ENCODE peak calls at places on chromosomes 7 and 10, in four cellular contexts. H is GM12891, U is K562, W is H1. A is an unnamed sample.

GRCh38 chr10:5948999-5949759 is 28.2 kb downstream of the IL15RA start:
- DNase-seq in H (no peak), U (peak), W (peak), A (no peak)

GRCh38 chr7:130369110-130369711 is 11.1 kb upstream of the CPA1 start:
- DNase-seq in H (no peak), U (no peak), W (no peak), A (no peak)

GRCh38 chr10:118397391-118397790 is 55.3 kb upstream of the FAM204A start:
- DNase-seq in H (no peak), U (no peak), W (no peak), A (no peak)

GRCh38 chr7:102317231-102318059 is 30.8 kb downstream of the SH2B2 start:
- DNase-seq in H (peak), U (peak), W (no peak), A (no peak)

GRCh38 chr7:134991469-134992339 is 5.4 kb downstream of the AGBL3 start:
- DNase-seq in H (no peak), U (no peak), W (no peak), A (no peak)

GRCh38 chr10:5525581-5526271 is 965 bp downstream of the CALML3 start:
- DNase-seq in H (no peak), U (no peak), W (no peak), A (no peak)

GRCh38 chr7:82376739-82377138 is 66.8 kb downstream of the CACNA2D1 start:
- DNase-seq in H (no peak), U (no peak), W (no peak), A (no peak)

GRCh38 chr10:27504897-27505457 is 873 bp downstream of the RAB18 start:
- DNase-seq in H (no peak), U (no peak), W (no peak), A (no peak)

GRCh38 chr7:110994028-110994967 is 96.6 kb upstream of the LRRN3 start:
- DNase-seq in H (no peak), U (peak), W (no peak), A (no peak)

GRCh38 chr10:99674762-99675161 is 15.5 kb downstream of the ENTPD7 start:
- DNase-seq in H (no peak), U (no peak), W (no peak), A (no peak)

GRCh38 chr7:33685488-33685887 is 219.9 kb upstream of the BMPER start:
- DNase-seq in H (no peak), U (no peak), W (no peak), A (no peak)

GRCh38 chr10:44662002-44662401 is 249.1 kb upstream of the TMEM72 start:
- DNase-seq in H (no peak), U (no peak), W (no peak), A (no peak)

GRCh38 chr7:38070718-38071117 is 107.3 kb upstream of the STARD3NL start:
- DNase-seq in H (peak), U (peak), W (no peak), A (no peak)

GRCh38 chr7:43430412-43430811 is 152.5 kb upstream of the STK17A start:
- DNase-seq in H (no peak), U (no peak), W (no peak), A (no peak)

GRCh38 chr10:103716206-103717160 is 138.9 kb downstream of the SH3PXD2A start:
- DNase-seq in H (no peak), U (no peak), W (no peak), A (no peak)

GRCh38 chr10:119113805-119114732 is 10.2 kb downstream of the DENND10 start:
- DNase-seq in H (no peak), U (no peak), W (no peak), A (no peak)

GRCh38 chr10:44317856-44318255 is 67.0 kb downstream of the CXCL12 start:
- DNase-seq in H (no peak), U (no peak), W (no peak), A (no peak)

GRCh38 chr10:21525367-21526183 is at the start of gene SKIDA1:
- DNase-seq in H (no peak), U (peak), W (peak), A (no peak)
- TF ChIP-seq POLR2AphosphoS5 in H (no peak), U (peak), W (peak), A (no peak)

DNA sequence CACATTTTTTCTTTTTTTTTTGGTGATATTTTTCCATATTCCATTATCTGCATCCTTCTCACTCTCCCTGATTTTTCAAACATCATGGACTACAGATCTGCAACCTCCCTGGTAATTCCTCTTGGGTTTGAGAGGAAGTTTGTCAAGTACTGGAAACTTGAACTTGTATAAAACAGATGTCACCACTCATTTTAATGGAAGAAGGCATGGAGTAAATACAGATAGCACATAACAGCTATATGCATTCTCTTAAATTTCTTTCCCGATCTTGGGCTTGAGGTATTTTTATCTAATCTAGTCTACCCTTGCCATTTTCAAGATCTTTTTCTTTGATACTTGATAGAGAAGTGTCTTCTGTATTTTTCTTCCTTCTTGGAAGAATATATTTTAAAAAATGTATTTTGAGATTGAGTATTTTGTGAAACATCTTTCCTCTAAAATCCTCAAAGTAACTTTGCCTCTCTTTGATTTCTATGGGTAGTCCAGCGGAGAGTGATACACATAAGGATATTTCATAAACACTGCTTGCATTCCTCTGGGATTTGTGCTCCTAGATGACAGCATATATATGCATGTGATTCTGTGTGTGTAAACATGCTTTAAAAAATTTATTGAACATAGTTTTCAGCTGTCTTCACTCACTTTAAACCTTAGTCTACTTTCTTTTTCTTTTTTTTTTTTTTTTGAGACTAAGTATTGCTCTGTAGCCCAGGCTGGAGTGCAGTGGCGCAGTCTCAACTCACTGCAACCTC is 84.4 kb downstream of the KAT6B start:
- DNase-seq in H (no peak), U (no peak), W (no peak), A (no peak)
- TF ChIP-seq TAF1 in H (no peak), U (no peak), W (no peak), A (no peak)

GRCh38 chr7:112448891-112449290 is 1.4 kb upstream of the IFRD1 start:
- DNase-seq in H (no peak), U (no peak), W (no peak), A (no peak)

GRCh38 chr7:112452102-112452888 is 2.0 kb downstream of the IFRD1 start:
- DNase-seq in H (no peak), U (peak), W (peak), A (peak)

GRCh38 chr7:112449353-112449752 is 907 bp upstream of the IFRD1 start:
- DNase-seq in H (no peak), U (peak), W (no peak), A (no peak)

GRCh38 chr7:112449902-112450806 is at the start of gene IFRD1:
- DNase-seq in H (peak), U (peak), W (peak), A (peak)

GRCh38 chr7:112450807-112451661 is 774 bp downstream of the IFRD1 start:
- DNase-seq in H (peak), U (peak), W (peak), A (peak)
- TF ChIP-seq POLR2A in H (peak), U (no peak), W (peak), A (no peak)

DNA sequence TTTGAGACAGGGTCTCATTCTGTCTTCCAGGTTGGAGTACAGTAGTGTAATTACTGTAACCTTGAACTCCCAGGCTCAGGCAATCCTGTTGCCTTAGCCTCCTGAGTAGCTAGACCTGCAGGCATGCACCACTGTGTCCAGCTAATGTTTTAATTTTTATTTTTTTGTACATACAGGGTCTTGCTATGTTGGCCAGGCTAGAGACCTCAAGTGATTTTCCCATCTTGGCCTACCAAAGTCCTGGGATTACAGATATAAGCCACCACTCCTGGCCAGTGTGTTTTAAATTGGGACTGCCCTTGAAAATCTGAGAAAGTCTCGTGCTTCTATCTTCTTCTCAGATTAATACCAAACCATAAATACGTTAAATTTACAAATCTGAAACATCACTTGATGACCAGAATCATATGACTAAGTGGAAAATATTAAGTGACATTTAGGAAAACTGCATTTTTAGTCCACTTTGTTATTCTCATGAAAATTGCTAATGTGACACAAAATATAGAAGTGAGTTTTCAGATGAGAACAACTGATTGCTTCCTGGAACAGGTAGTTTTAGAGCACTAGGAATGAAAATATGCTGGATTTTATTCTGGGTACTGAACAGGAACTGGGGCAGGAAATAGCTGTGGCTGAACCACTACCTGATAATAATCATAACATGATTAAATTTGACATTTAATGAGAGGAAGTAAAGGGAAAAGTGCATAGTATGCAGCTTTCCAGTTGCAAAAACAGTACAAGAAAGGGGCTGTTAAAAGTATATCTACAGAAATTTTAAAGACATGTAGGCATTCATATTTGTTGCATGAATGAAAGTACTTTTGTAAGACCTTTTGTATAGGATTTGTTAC is 4.2 kb downstream of the PHTF2 start:
- DNase-seq in H (no peak), U (no peak), W (no peak), A (no peak)
- TF ChIP-seq POLR2AphosphoS5 in H (no peak), U (no peak), W (no peak), A (no peak)

GRCh38 chr10:33240931-33241330 is 93.5 kb downstream of the NRP1 start:
- DNase-seq in H (no peak), U (no peak), W (no peak), A (no peak)

GRCh38 chr10:33240265-33240664 is 94.2 kb downstream of the NRP1 start:
- DNase-seq in H (no peak), U (no peak), W (no peak), A (no peak)

GRCh38 chr10:33238643-33239042 is 95.8 kb downstream of the NRP1 start:
- DNase-seq in H (no peak), U (no peak), W (no peak), A (no peak)

GRCh38 chr10:33239257-33239656 is 95.2 kb downstream of the NRP1 start:
- DNase-seq in H (no peak), U (no peak), W (no peak), A (no peak)

DNA sequence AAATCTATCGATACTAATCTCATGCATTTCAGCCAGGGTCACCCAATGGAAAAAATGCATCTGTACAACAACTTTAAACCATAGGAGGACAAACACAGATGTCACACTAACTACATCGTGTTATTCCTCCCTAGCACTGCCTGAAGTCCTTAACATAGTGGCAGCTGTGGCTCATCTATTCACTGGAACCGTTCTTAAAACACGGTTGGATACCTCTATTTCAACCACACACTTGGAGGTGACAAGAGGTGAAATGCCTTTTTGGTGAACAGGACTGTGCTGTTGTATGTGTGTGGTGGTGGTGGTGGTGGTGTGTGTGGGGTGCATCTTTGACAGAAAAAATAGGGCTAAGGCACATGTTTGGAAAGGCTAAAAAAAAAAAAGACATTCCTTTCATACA is 93.1 kb downstream of the NRP1 start:
- DNase-seq in H (no peak), U (no peak), W (no peak), A (no peak)
- TF ChIP-seq TAF1 in H (no peak), U (no peak), W (no peak), A (no peak)

DNA sequence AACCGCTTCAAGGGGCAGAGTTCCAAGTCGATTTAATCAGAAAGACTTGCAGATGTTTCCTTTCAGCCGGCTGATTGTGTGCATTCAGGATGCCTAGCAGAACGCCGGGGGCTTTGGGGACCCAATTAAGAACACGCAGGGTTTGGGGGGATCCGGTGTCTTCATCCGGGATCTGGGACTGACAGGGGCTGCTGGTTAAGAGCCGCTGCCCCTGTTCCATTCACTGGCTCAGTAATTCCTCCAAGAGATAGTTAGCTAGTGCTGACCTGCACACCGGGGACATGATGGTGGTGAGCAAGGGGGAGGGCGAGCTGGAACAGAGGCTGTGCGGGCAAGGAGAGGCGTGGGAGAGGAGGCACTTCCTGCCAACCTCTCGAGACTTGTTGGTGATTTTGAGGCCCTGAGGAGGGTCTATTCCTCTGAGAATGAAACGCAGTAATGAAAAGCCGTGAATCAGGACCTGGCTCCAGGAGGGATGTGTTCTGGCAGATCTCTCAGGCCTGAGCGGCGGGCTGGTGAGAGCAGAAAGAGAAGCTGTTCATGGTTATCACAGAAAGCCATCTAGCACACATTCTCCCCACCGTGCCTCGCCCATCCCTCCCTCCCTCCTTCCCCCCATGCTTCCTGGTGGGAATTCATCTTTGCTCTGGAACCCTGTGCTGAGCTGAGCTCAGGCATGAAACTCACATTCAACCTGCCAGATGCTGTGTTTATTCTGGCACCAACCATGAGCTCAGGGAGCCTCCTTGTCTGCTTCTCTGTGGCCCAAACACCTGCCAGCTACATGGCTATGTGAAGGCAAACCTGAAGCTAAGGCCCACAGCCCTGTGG is 151.9 kb downstream of the CCDC3 start:
- DNase-seq in H (no peak), U (no peak), W (no peak), A (no peak)
- TF ChIP-seq POLR2A in H (no peak), U (no peak), W (no peak), A (no peak)

DNA sequence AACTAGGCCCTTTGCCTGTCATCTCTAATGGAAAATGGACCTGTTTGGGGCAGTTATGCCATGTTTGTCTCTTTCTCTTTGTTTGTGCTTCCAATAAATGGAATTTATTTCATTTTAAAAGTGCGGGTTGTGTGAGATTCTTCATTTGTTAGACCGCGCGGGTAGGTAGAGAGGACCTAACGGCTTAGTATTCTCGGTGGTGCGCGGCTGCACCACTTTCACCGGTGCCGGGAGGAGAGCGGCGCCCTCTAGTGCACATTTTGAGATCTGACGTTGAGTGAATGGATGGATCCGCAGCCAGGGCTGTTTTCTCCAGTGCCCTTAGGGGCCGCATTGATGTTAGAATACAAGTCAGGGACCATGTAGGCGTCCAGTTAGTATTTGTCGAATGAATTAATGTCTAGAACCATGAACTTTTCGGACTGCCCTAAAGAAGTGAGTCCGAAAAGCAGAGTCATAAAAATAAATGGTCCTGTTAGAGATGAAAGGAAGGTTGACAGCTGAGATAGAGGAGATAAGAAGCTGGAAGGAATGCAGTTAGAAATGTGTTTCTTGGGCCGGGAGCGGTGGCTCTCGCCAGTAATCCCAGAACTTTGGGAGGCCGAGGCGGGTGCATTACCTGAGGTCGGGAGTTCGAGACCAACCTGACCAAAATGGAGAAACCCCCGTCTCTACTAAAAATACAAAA is 29.3 kb upstream of the GIMAP8 start:
- DNase-seq in H (peak), U (peak), W (peak), A (peak)
- TF ChIP-seq POLR2AphosphoS5 in H (no peak), U (no peak), W (no peak), A (no peak)